ENCODE peak calls at places on chromosomes 12 and 14, in four cellular contexts. B is PC-9, R is NCI-H1092, F is NB4. W is an unnamed sample.

GRCh38 chr12:56414401-56414800 is 34.8 kb downstream of the TIMELESS start:
- DNase-seq in B (no peak), R (no peak), F (no peak), W (no peak)

GRCh38 chr12:113861708-113862312 is 104.3 kb downstream of the RBM19 start:
- DNase-seq in B (no peak), R (no peak), F (peak), W (no peak)

GRCh38 chr12:128792398-128792797 is 31.4 kb downstream of the SLC15A4 start:
- DNase-seq in B (no peak), R (no peak), F (no peak), W (no peak)

GRCh38 chr12:54352022-54352531 is 12.2 kb downstream of the GPR84 start:
- DNase-seq in B (no peak), R (peak), F (no peak), W (no peak)

GRCh38 chr14:104049576-104050240 is 35.8 kb upstream of the ASPG start:
- DNase-seq in B (no peak), R (no peak), F (no peak), W (no peak)

GRCh38 chr14:78414172-78414571 is 244.0 kb downstream of the NRXN3 start:
- DNase-seq in B (no peak), R (no peak), F (no peak), W (no peak)

GRCh38 chr12:3252416-3252815 is 175.2 kb downstream of the TSPAN9 start:
- DNase-seq in B (no peak), R (peak), F (no peak), W (no peak)

GRCh38 chr12:119624971-119625370 is 31.4 kb downstream of the TMEM233 start:
- DNase-seq in B (no peak), R (peak), F (no peak), W (no peak)

GRCh38 chr12:45409966-45410365 is 194.1 kb downstream of the ANO6 start:
- DNase-seq in B (no peak), R (no peak), F (no peak), W (no peak)

GRCh38 chr12:49863946-49864816 is 21.3 kb upstream of the BCDIN3D start:
- DNase-seq in B (no peak), R (no peak), F (no peak), W (no peak)

GRCh38 chr12:12511895-12512674 is 50.6 kb downstream of the DUSP16 start:
- DNase-seq in B (no peak), R (no peak), F (no peak), W (no peak)

GRCh38 chr12:128381961-128382360 is 115.0 kb downstream of the TMEM132C start:
- DNase-seq in B (no peak), R (peak), F (no peak), W (no peak)